ENCODE peak calls at places on chromosomes 12 and 14, in six cellular contexts. D is adrenal gland; E is pancreas; A is endothelial cell; X is naive thymus-derived CD4-positive, alpha-beta T cell; P is foreskin fibroblast. B is an unnamed sample.

GRCh38 chr12:38771871-38772270 is 133.5 kb downstream of the CPNE8 start:
- DNase-seq in D (no peak), X (peak), E (no peak), A (no peak), P (no peak), B (no peak)

GRCh38 chr12:53743277-53744129 is 8.3 kb downstream of the CISTR start:
- DNase-seq in A (peak), X (peak), D (no peak), P (peak), E (no peak), B (peak)

GRCh38 chr12:121468451-121468850 is 68.5 kb downstream of the RNF34 start:
- DNase-seq in D (no peak), X (no peak), P (peak), E (no peak), A (no peak), B (no peak)

GRCh38 chr12:58920102-58920955 is at the start of gene LRIG3:
- DNase-seq in E (peak), A (peak), P (peak), X (no peak), D (peak), B (peak)

GRCh38 chr14:104689620-104690265 is 325 bp downstream of the INF2 start:
- DNase-seq in P (no peak), E (no peak), X (no peak), D (no peak), A (no peak), B (no peak)

GRCh38 chr12:66269757-66270383 is 32.4 kb upstream of the HELB start:
- DNase-seq in D (no peak), X (peak), E (no peak), A (no peak), P (peak), B (no peak)

GRCh38 chr14:105247715-105248367 is 492 bp upstream of the BTBD6 start:
- DNase-seq in A (no peak), D (peak), X (no peak), E (no peak), P (no peak), B (no peak)

GRCh38 chr14:31902002-31902401 is 175.1 kb upstream of the ARHGAP5 start:
- DNase-seq in A (no peak), P (no peak), D (no peak), X (no peak), E (peak), B (no peak)

GRCh38 chr12:68981536-68981935 is 48.6 kb upstream of the CPM start:
- DNase-seq in E (no peak), D (no peak), X (no peak), P (no peak), A (no peak), B (no peak)

GRCh38 chr12:56931474-56931978 is 2.7 kb downstream of the SDR9C7 start:
- DNase-seq in P (peak), A (no peak), E (no peak), X (peak), D (no peak), B (no peak)

GRCh38 chr12:127278351-127278750 is 988.6 kb upstream of the TMEM132C start:
- DNase-seq in X (no peak), P (no peak), D (no peak), E (no peak), A (no peak), B (no peak)

GRCh38 chr14:97369901-97370300 is 572.7 kb downstream of the VRK1 start:
- DNase-seq in X (no peak), E (no peak), P (no peak), A (no peak), D (no peak), B (no peak)

GRCh38 chr14:49970474-49971147 is 77.7 kb downstream of the ARF6 start:
- DNase-seq in A (no peak), P (peak), E (no peak), D (no peak), X (no peak), B (no peak)

GRCh38 chr14:100775351-100775830 is 48.7 kb downstream of the DLK1 start:
- DNase-seq in D (no peak), P (no peak), A (no peak), X (no peak), E (no peak), B (no peak)

GRCh38 chr12:107650977-107651376 is 34.6 kb upstream of the PWP1 start:
- DNase-seq in E (no peak), X (no peak), D (no peak), A (no peak), P (no peak), B (no peak)

GRCh38 chr12:103839103-103839502 is 1.9 kb downstream of the NT5DC3 start:
- DNase-seq in E (no peak), X (no peak), P (no peak), D (no peak), A (no peak), B (no peak)

GRCh38 chr14:24802236-24802635 is 168.2 kb upstream of the GZMB start:
- DNase-seq in X (no peak), D (no peak), P (no peak), E (no peak), A (no peak), B (no peak)

GRCh38 chr14:80388980-80389711 is 177.8 kb upstream of the DIO2 start:
- DNase-seq in X (no peak), A (no peak), D (no peak), E (no peak), P (peak), B (no peak)

GRCh38 chr12:19234171-19234704 is 104.7 kb downstream of the PLEKHA5 start:
- DNase-seq in E (no peak), P (no peak), D (no peak), X (no peak), A (no peak), B (no peak)

GRCh38 chr14:99004112-99004511 is 267.9 kb downstream of the BCL11B start:
- DNase-seq in E (no peak), D (no peak), A (no peak), X (no peak), P (no peak), B (no peak)

GRCh38 chr14:54529811-54530210 is 20.1 kb downstream of the CGRRF1 start:
- DNase-seq in X (no peak), D (peak), P (peak), E (no peak), A (no peak), B (no peak)

GRCh38 chr12:66636771-66637170 is 42.1 kb downstream of the GRIP1 start:
- DNase-seq in X (no peak), P (no peak), D (no peak), A (no peak), E (peak), B (no peak)

GRCh38 chr12:106299193-106299794 is 3.2 kb upstream of the TCP11L2 start:
- DNase-seq in A (no peak), E (no peak), P (no peak), X (no peak), D (no peak), B (no peak)

GRCh38 chr14:72666610-72667009 is 227.3 kb downstream of the DPF3 start:
- DNase-seq in A (no peak), X (no peak), D (no peak), P (peak), E (no peak), B (no peak)

GRCh38 chr12:76303365-76303764 is 44.9 kb downstream of the BBS10 start:
- DNase-seq in X (no peak), P (no peak), D (no peak), E (no peak), A (no peak), B (no peak)

B was measured in lung.